ENCODE peak calls at places on chromosome 22, in seven cellular contexts. One of them, this sample, is unnamed.

GRCh38 chr22:20998411-20999336 is 3.2 kb downstream of the THAP7 start:
- DNase-seq in psoas muscle: no peak
- DNase-seq in right lobe of liver: no peak
- DNase-seq in stomach: no peak
- DNase-seq in A549: no peak
- DNase-seq in heart right ventricle: no peak
- DNase-seq in suprapubic skin: no peak
- DNase-seq in this sample: no peak

GRCh38 chr22:38841211-38841610 is 2.6 kb downstream of the NPTXR start:
- DNase-seq in heart right ventricle: no peak
- DNase-seq in psoas muscle: no peak
- DNase-seq in stomach: peak; percentile 69
- DNase-seq in right lobe of liver: no peak
- DNase-seq in suprapubic skin: no peak
- DNase-seq in A549: no peak
- DNase-seq in this sample: peak; percentile 43

GRCh38 chr22:32660292-32660691 is 141.2 kb upstream of the TIMP3 start:
- DNase-seq in psoas muscle: peak; percentile 73
- DNase-seq in suprapubic skin: no peak
- DNase-seq in A549: peak; percentile 49
- DNase-seq in heart right ventricle: peak; percentile 71
- DNase-seq in stomach: peak; percentile 70
- DNase-seq in right lobe of liver: peak; percentile 81
- DNase-seq in this sample: peak; percentile 82

GRCh38 chr22:19667872-19668740 is 46.2 kb upstream of the SEPTIN5 start:
- DNase-seq in stomach: no peak
- DNase-seq in suprapubic skin: peak; percentile 66
- DNase-seq in right lobe of liver: no peak
- DNase-seq in heart right ventricle: no peak
- DNase-seq in A549: no peak
- DNase-seq in psoas muscle: no peak
- DNase-seq in this sample: no peak

GRCh38 chr22:19632671-19633148 is 81.6 kb upstream of the SEPTIN5 start:
- DNase-seq in A549: no peak
- DNase-seq in heart right ventricle: no peak
- DNase-seq in suprapubic skin: peak; percentile 44
- DNase-seq in psoas muscle: no peak
- DNase-seq in right lobe of liver: no peak
- DNase-seq in stomach: no peak
- DNase-seq in this sample: no peak

GRCh38 chr22:38107692-38108515 is 2.6 kb downstream of the BAIAP2L2 start:
- DNase-seq in psoas muscle: no peak
- DNase-seq in stomach: peak; percentile 40
- DNase-seq in right lobe of liver: peak; percentile 87
- DNase-seq in heart right ventricle: no peak
- DNase-seq in A549: peak; percentile 52
- DNase-seq in suprapubic skin: no peak
- DNase-seq in this sample: no peak

GRCh38 chr22:34055525-34056200 is 135.4 kb upstream of the LARGE1 start:
- DNase-seq in right lobe of liver: no peak
- DNase-seq in suprapubic skin: no peak
- DNase-seq in psoas muscle: no peak
- DNase-seq in heart right ventricle: no peak
- DNase-seq in stomach: peak; percentile 28
- DNase-seq in A549: peak; percentile 39
- DNase-seq in this sample: no peak

GRCh38 chr22:39240841-39241631 is 3.7 kb downstream of the PDGFB start:
- DNase-seq in heart right ventricle: peak; percentile 56
- DNase-seq in stomach: peak; percentile 71
- DNase-seq in right lobe of liver: no peak
- DNase-seq in suprapubic skin: no peak
- DNase-seq in psoas muscle: peak; percentile 82
- DNase-seq in A549: peak; percentile 61
- DNase-seq in this sample: peak; percentile 82

GRCh38 chr22:32837803-32838202 is 36.3 kb downstream of the TIMP3 start:
- DNase-seq in suprapubic skin: no peak
- DNase-seq in heart right ventricle: no peak
- DNase-seq in psoas muscle: no peak
- DNase-seq in right lobe of liver: no peak
- DNase-seq in A549: no peak
- DNase-seq in stomach: no peak
- DNase-seq in this sample: no peak

GRCh38 chr22:32206774-32207758 is 2.2 kb upstream of the RFPL2 start:
- DNase-seq in suprapubic skin: no peak
- DNase-seq in A549: peak; percentile 71
- DNase-seq in heart right ventricle: no peak
- DNase-seq in stomach: peak; percentile 51
- DNase-seq in right lobe of liver: peak; percentile 69
- DNase-seq in psoas muscle: no peak
- DNase-seq in this sample: peak; percentile 65

GRCh38 chr22:22937894-22938480 is 50.4 kb downstream of the IGLL5 start:
- DNase-seq in stomach: no peak
- DNase-seq in psoas muscle: no peak
- DNase-seq in right lobe of liver: no peak
- DNase-seq in heart right ventricle: no peak
- DNase-seq in A549: no peak
- DNase-seq in suprapubic skin: no peak
- DNase-seq in this sample: no peak

GRCh38 chr22:38811241-38811640 is 17.3 kb upstream of the DNAL4 start:
- DNase-seq in psoas muscle: no peak
- DNase-seq in right lobe of liver: no peak
- DNase-seq in heart right ventricle: no peak
- DNase-seq in suprapubic skin: no peak
- DNase-seq in A549: no peak
- DNase-seq in stomach: no peak
- DNase-seq in this sample: no peak

GRCh38 chr22:50157976-50158375 is 12.6 kb upstream of the PANX2 start:
- DNase-seq in suprapubic skin: peak; percentile 79
- DNase-seq in right lobe of liver: no peak
- DNase-seq in stomach: peak; percentile 85
- DNase-seq in heart right ventricle: no peak
- DNase-seq in A549: no peak
- DNase-seq in psoas muscle: no peak
- DNase-seq in this sample: peak; percentile 62

DNA sequence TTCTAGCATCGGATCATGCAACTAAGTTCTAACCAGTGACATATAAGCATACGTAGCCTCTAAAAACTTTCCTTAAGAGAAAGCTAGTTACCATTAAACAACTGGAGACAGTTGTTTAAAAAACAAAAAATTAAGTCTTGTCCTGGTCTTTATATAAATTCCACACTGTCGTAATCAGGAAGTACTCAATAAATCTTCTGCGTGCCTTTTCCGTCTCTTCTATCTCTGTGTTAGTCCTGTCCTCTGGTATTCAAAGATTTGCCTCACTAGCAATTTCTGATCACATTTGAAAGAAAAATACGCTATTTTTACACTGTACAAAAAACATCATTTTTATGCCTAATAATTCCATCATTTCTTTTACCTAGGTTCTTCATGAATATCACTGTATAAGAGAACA is 10.0 kb upstream of the SLC25A17 start:
- DNase-seq in heart right ventricle: no peak
- DNase-seq in suprapubic skin: no peak
- DNase-seq in A549: no peak
- DNase-seq in right lobe of liver: no peak
- DNase-seq in psoas muscle: no peak
- DNase-seq in stomach: no peak
- DNase-seq in this sample: no peak
- H3K4me1 ChIP-seq in heart right ventricle: no peaks in the 10 kb centered on the region
- H3K4me1 ChIP-seq in suprapubic skin: no peaks in the 10 kb centered on the region
- H3K4me1 ChIP-seq in A549: no peaks in the 10 kb centered on the region
- H3K4me1 ChIP-seq in right lobe of liver: no peaks in the 10 kb centered on the region
- H3K4me1 ChIP-seq in psoas muscle: no peaks in the 10 kb centered on the region
- H3K4me1 ChIP-seq in stomach: peaks cover 17% of the 10 kb centered on the region
- H3K4me1 ChIP-seq in this sample: no peaks in the 10 kb centered on the region

GRCh38 chr22:35537252-35537651 is 3.4 kb upstream of the RASD2 start:
- DNase-seq in heart right ventricle: no peak
- DNase-seq in stomach: no peak
- DNase-seq in right lobe of liver: no peak
- DNase-seq in psoas muscle: no peak
- DNase-seq in suprapubic skin: no peak
- DNase-seq in A549: no peak
- DNase-seq in this sample: no peak

GRCh38 chr22:35540600-35541253 is at the start of gene RASD2:
- DNase-seq in A549: peak; percentile 57
- DNase-seq in heart right ventricle: peak; percentile 61
- DNase-seq in psoas muscle: peak; percentile 70
- DNase-seq in suprapubic skin: no peak
- DNase-seq in right lobe of liver: no peak
- DNase-seq in stomach: no peak
- DNase-seq in this sample: peak; percentile 80

GRCh38 chr22:35539910-35540599 is 576 bp upstream of the RASD2 start:
- DNase-seq in psoas muscle: peak; percentile 79
- DNase-seq in A549: no peak
- DNase-seq in stomach: peak; percentile 66
- DNase-seq in suprapubic skin: no peak
- DNase-seq in right lobe of liver: peak; percentile 66
- DNase-seq in heart right ventricle: peak; percentile 77
- DNase-seq in this sample: peak; percentile 48

GRCh38 chr22:35539487-35539886 is 1.1 kb upstream of the RASD2 start:
- DNase-seq in right lobe of liver: no peak
- DNase-seq in heart right ventricle: no peak
- DNase-seq in suprapubic skin: no peak
- DNase-seq in psoas muscle: no peak
- DNase-seq in A549: no peak
- DNase-seq in stomach: no peak
- DNase-seq in this sample: no peak

GRCh38 chr22:35538801-35539321 is 1.8 kb upstream of the RASD2 start:
- DNase-seq in A549: peak; percentile 44
- DNase-seq in suprapubic skin: no peak
- DNase-seq in right lobe of liver: peak; percentile 71
- DNase-seq in psoas muscle: no peak
- DNase-seq in stomach: no peak
- DNase-seq in heart right ventricle: no peak
- DNase-seq in this sample: no peak
- H3K4me1 ChIP-seq in A549: peaks cover 19% of the 10 kb centered on the region
- H3K4me1 ChIP-seq in suprapubic skin: peaks cover 20% of the 10 kb centered on the region
- H3K4me1 ChIP-seq in right lobe of liver: no peaks in the 10 kb centered on the region
- H3K4me1 ChIP-seq in psoas muscle: peaks cover 16% of the 10 kb centered on the region
- H3K4me1 ChIP-seq in stomach: peaks cover 25% of the 10 kb centered on the region
- H3K4me1 ChIP-seq in heart right ventricle: peaks cover 17% of the 10 kb centered on the region
- H3K4me1 ChIP-seq in this sample: peaks cover 8% of the 10 kb centered on the region

GRCh38 chr22:36349726-36350125 is 38.0 kb downstream of the MYH9 start:
- DNase-seq in right lobe of liver: no peak
- DNase-seq in stomach: no peak
- DNase-seq in psoas muscle: no peak
- DNase-seq in heart right ventricle: no peak
- DNase-seq in suprapubic skin: no peak
- DNase-seq in A549: no peak
- DNase-seq in this sample: no peak
- H3K4me1 ChIP-seq in right lobe of liver: peaks cover 7% of the 10 kb centered on the region
- H3K4me1 ChIP-seq in stomach: peaks cover 96% of the 10 kb centered on the region
- H3K4me1 ChIP-seq in psoas muscle: peaks cover 66% of the 10 kb centered on the region
- H3K4me1 ChIP-seq in heart right ventricle: peaks cover 98% of the 10 kb centered on the region
- H3K4me1 ChIP-seq in suprapubic skin: peaks cover 79% of the 10 kb centered on the region
- H3K4me1 ChIP-seq in A549: peaks cover 78% of the 10 kb centered on the region
- H3K4me1 ChIP-seq in this sample: peaks cover 97% of the 10 kb centered on the region

GRCh38 chr22:29014773-29015172 is 46.9 kb downstream of the C22orf31 start:
- DNase-seq in suprapubic skin: no peak
- DNase-seq in A549: no peak
- DNase-seq in right lobe of liver: no peak
- DNase-seq in heart right ventricle: no peak
- DNase-seq in stomach: no peak
- DNase-seq in psoas muscle: no peak
- DNase-seq in this sample: no peak

GRCh38 chr22:29011868-29012428 is 49.7 kb downstream of the C22orf31 start:
- DNase-seq in heart right ventricle: no peak
- DNase-seq in stomach: no peak
- DNase-seq in suprapubic skin: no peak
- DNase-seq in psoas muscle: no peak
- DNase-seq in right lobe of liver: no peak
- DNase-seq in A549: no peak
- DNase-seq in this sample: no peak

GRCh38 chr22:29014301-29014700 is 47.3 kb downstream of the C22orf31 start:
- DNase-seq in psoas muscle: no peak
- DNase-seq in suprapubic skin: no peak
- DNase-seq in heart right ventricle: no peak
- DNase-seq in A549: no peak
- DNase-seq in stomach: no peak
- DNase-seq in right lobe of liver: no peak
- DNase-seq in this sample: no peak

GRCh38 chr22:29011200-29011867 is 50.3 kb downstream of the C22orf31 start:
- DNase-seq in A549: no peak
- DNase-seq in psoas muscle: no peak
- DNase-seq in right lobe of liver: no peak
- DNase-seq in stomach: peak; percentile 65
- DNase-seq in suprapubic skin: no peak
- DNase-seq in heart right ventricle: peak; percentile 24
- DNase-seq in this sample: no peak

GRCh38 chr22:29012923-29013322 is 48.7 kb downstream of the C22orf31 start:
- DNase-seq in suprapubic skin: no peak
- DNase-seq in A549: no peak
- DNase-seq in psoas muscle: no peak
- DNase-seq in stomach: no peak
- DNase-seq in heart right ventricle: no peak
- DNase-seq in right lobe of liver: no peak
- DNase-seq in this sample: no peak
- H3K4me1 ChIP-seq in suprapubic skin: peaks cover 6% of the 10 kb centered on the region
- H3K4me1 ChIP-seq in A549: peaks cover 19% of the 10 kb centered on the region
- H3K4me1 ChIP-seq in psoas muscle: peaks cover 44% of the 10 kb centered on the region
- H3K4me1 ChIP-seq in stomach: peaks cover 65% of the 10 kb centered on the region
- H3K4me1 ChIP-seq in heart right ventricle: peaks cover 38% of the 10 kb centered on the region
- H3K4me1 ChIP-seq in right lobe of liver: no peaks in the 10 kb centered on the region
- H3K4me1 ChIP-seq in this sample: peaks cover 9% of the 10 kb centered on the region

DNA sequence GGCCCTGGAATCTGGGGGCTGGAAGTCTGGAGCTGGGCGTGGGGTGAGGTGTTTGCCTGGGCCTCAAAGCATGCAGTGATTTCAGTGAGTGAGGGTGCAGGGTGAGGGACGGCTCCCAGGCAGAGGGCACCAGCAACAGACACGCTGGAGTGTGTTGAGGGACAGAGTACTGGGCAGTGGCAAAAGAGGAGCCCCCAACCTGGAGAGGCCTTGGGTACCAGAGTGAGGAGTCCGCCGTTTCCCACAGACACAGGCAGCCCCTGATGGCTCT is 12.0 kb upstream of the TBC1D22A start:
- DNase-seq in psoas muscle: no peak
- DNase-seq in right lobe of liver: no peak
- DNase-seq in A549: no peak
- DNase-seq in heart right ventricle: no peak
- DNase-seq in suprapubic skin: no peak
- DNase-seq in stomach: no peak
- DNase-seq in this sample: no peak
- H3K4me1 ChIP-seq in psoas muscle: peaks cover 48% of the 10 kb centered on the region
- H3K4me1 ChIP-seq in right lobe of liver: peaks cover 9% of the 10 kb centered on the region
- H3K4me1 ChIP-seq in A549: peaks cover 40% of the 10 kb centered on the region
- H3K4me1 ChIP-seq in heart right ventricle: peaks cover 64% of the 10 kb centered on the region
- H3K4me1 ChIP-seq in suprapubic skin: peaks cover 53% of the 10 kb centered on the region
- H3K4me1 ChIP-seq in stomach: peaks cover 65% of the 10 kb centered on the region
- H3K4me1 ChIP-seq in this sample: peaks cover 27% of the 10 kb centered on the region

DNA sequence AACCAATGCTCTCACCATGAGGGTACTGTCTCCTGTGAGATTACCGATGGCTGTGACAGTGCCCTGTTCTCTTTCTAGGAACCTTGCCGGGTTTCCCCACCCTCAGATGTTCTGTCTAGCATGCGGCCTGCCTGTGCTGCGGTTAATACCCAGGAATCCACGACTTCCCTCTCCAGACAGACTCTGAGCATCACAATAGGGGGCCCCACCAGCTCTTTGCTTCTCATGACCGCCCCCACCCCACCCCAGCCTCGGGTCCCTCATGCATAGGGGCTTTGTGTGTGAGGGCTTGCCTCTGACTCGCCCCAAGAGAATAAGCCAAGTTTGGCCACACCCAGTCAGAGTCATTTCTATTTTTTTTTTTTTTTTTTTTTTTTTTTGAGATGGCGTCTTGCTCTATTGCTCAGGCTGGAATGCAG is 10.3 kb downstream of the PARVG start:
- DNase-seq in psoas muscle: no peak
- DNase-seq in heart right ventricle: no peak
- DNase-seq in suprapubic skin: no peak
- DNase-seq in A549: no peak
- DNase-seq in stomach: no peak
- DNase-seq in right lobe of liver: no peak
- DNase-seq in this sample: no peak
- H3K4me1 ChIP-seq in psoas muscle: no peaks in the 10 kb centered on the region
- H3K4me1 ChIP-seq in heart right ventricle: no peaks in the 10 kb centered on the region
- H3K4me1 ChIP-seq in suprapubic skin: no peaks in the 10 kb centered on the region
- H3K4me1 ChIP-seq in A549: peaks cover 9% of the 10 kb centered on the region
- H3K4me1 ChIP-seq in stomach: no peaks in the 10 kb centered on the region
- H3K4me1 ChIP-seq in right lobe of liver: no peaks in the 10 kb centered on the region
- H3K4me1 ChIP-seq in this sample: no peaks in the 10 kb centered on the region

This sample was measured in left lung.